ENCODE peak calls at places on chromosomes 5 and 9, in seven cellular contexts. One of them, this sample, is unnamed.

GRCh38 chr9:80874276-80874675 is 815.1 kb downstream of the TLE1 start:
- DNase-seq in endothelial cell: no peak
- DNase-seq in T1000: no peak
- DNase-seq in AG08396: peak; percentile 23
- DNase-seq in cardiac muscle cell: no peak
- DNase-seq in WTC11: no peak
- DNase-seq in CD4-positive, alpha-beta T cell: no peak
- DNase-seq in this sample: no peak

GRCh38 chr9:133974631-133975341 is 17.3 kb downstream of the VAV2 start:
- DNase-seq in WTC11: no peak
- DNase-seq in endothelial cell: no peak
- DNase-seq in CD4-positive, alpha-beta T cell: no peak
- DNase-seq in cardiac muscle cell: no peak
- DNase-seq in AG08396: no peak
- DNase-seq in T1000: no peak
- DNase-seq in this sample: no peak

GRCh38 chr5:172113036-172113435 is 75.0 kb downstream of the STK10 start:
- DNase-seq in endothelial cell: no peak
- DNase-seq in CD4-positive, alpha-beta T cell: peak; percentile 68
- DNase-seq in AG08396: no peak
- DNase-seq in WTC11: no peak
- DNase-seq in cardiac muscle cell: no peak
- DNase-seq in T1000: no peak
- DNase-seq in this sample: peak; percentile 87

GRCh38 chr9:14480561-14480960 is 166.6 kb upstream of the NFIB start:
- DNase-seq in T1000: no peak
- DNase-seq in cardiac muscle cell: no peak
- DNase-seq in WTC11: no peak
- DNase-seq in CD4-positive, alpha-beta T cell: no peak
- DNase-seq in endothelial cell: no peak
- DNase-seq in AG08396: no peak
- DNase-seq in this sample: no peak

GRCh38 chr9:108093773-108094675 is 604.5 kb upstream of the KLF4 start:
- DNase-seq in endothelial cell: no peak
- DNase-seq in T1000: peak; percentile 4
- DNase-seq in cardiac muscle cell: no peak
- DNase-seq in AG08396: no peak
- DNase-seq in CD4-positive, alpha-beta T cell: no peak
- DNase-seq in WTC11: no peak
- DNase-seq in this sample: no peak

GRCh38 chr5:82045526-82046267 is 73.9 kb downstream of the ATG10 start:
- DNase-seq in cardiac muscle cell: no peak
- DNase-seq in T1000: no peak
- DNase-seq in AG08396: peak; percentile 43
- DNase-seq in WTC11: no peak
- DNase-seq in endothelial cell: no peak
- DNase-seq in CD4-positive, alpha-beta T cell: no peak
- DNase-seq in this sample: no peak

GRCh38 chr5:644971-645370 is 32.8 kb downstream of the CEP72 start:
- DNase-seq in T1000: no peak
- DNase-seq in AG08396: no peak
- DNase-seq in endothelial cell: no peak
- DNase-seq in CD4-positive, alpha-beta T cell: no peak
- DNase-seq in WTC11: no peak
- DNase-seq in cardiac muscle cell: no peak
- DNase-seq in this sample: no peak

GRCh38 chr9:18676501-18676900 is 202.5 kb downstream of the ADAMTSL1 start:
- DNase-seq in AG08396: no peak
- DNase-seq in T1000: no peak
- DNase-seq in cardiac muscle cell: no peak
- DNase-seq in CD4-positive, alpha-beta T cell: no peak
- DNase-seq in endothelial cell: no peak
- DNase-seq in WTC11: no peak
- DNase-seq in this sample: no peak

GRCh38 chr9:5866276-5866675 is 24.4 kb upstream of the MLANA start:
- DNase-seq in endothelial cell: no peak
- DNase-seq in AG08396: no peak
- DNase-seq in T1000: no peak
- DNase-seq in WTC11: no peak
- DNase-seq in cardiac muscle cell: no peak
- DNase-seq in CD4-positive, alpha-beta T cell: no peak
- DNase-seq in this sample: no peak